ENCODE peak calls at places on chromosomes 2 and 18, in seven cellular contexts. Y is Right ventricle myocardium superior, P is left ventricle myocardium superior, N is DMS153, W is SK-N-SH, X is amniotic epithelial cell, F is adrenal gland. C is an unnamed sample.

GRCh38 chr2:85753525-85754312 is at the start of gene ATOH8:
- DNase-seq in X (peak), P (peak), W (peak), N (peak), Y (peak), F (peak), C (peak)

GRCh38 chr2:112155331-112156151 is 17.4 kb downstream of the FBLN7 start:
- DNase-seq in W (no peak), P (no peak), F (no peak), Y (no peak), N (no peak), X (no peak), C (no peak)

GRCh38 chr2:157172866-157173578 is 84.5 kb upstream of the GALNT5 start:
- DNase-seq in P (no peak), Y (no peak), X (peak), W (no peak), F (no peak), N (no peak), C (peak)

GRCh38 chr2:60938301-60938700 is 56.9 kb downstream of the REL start:
- DNase-seq in X (no peak), Y (no peak), W (no peak), F (no peak), N (no peak), P (no peak), C (no peak)

GRCh38 chr2:3182848-3183247 is 194.8 kb downstream of the EIPR1 start:
- DNase-seq in Y (peak), P (no peak), W (no peak), F (no peak), X (no peak), N (no peak), C (no peak)

GRCh38 chr2:105478670-105479069 is 79.8 kb upstream of the FHL2 start:
- DNase-seq in X (no peak), W (no peak), Y (no peak), N (no peak), F (no peak), P (no peak), C (peak)

GRCh38 chr2:70717431-70718038 is 50.5 kb downstream of the ADD2 start:
- DNase-seq in N (no peak), X (no peak), P (no peak), Y (no peak), F (no peak), W (no peak), C (no peak)

GRCh38 chr2:7736646-7737305 is 819.6 kb downstream of the RNF144A start:
- DNase-seq in W (no peak), N (no peak), Y (no peak), P (no peak), X (peak), F (no peak), C (no peak)

GRCh38 chr2:138277062-138277461 is 224.5 kb upstream of the SPOPL start:
- DNase-seq in N (no peak), P (no peak), F (no peak), Y (no peak), W (no peak), X (no peak), C (no peak)

GRCh38 chr2:128411431-128411830 is 92.8 kb upstream of the HS6ST1 start:
- DNase-seq in F (peak), P (no peak), W (peak), Y (no peak), N (no peak), X (no peak), C (no peak)

GRCh38 chr2:171702781-171703556 is 15.7 kb downstream of the DYNC1I2 start:
- DNase-seq in X (peak), N (no peak), P (no peak), F (no peak), Y (no peak), W (no peak), C (peak)

GRCh38 chr18:49878996-49879585 is 65.8 kb upstream of the ACAA2 start:
- DNase-seq in W (no peak), F (no peak), Y (no peak), N (no peak), X (peak), P (no peak), C (peak)

GRCh38 chr2:218807626-218808025 is 24.0 kb downstream of the PRKAG3 start:
- DNase-seq in Y (no peak), F (no peak), W (no peak), P (no peak), N (no peak), X (peak), C (no peak)

GRCh38 chr2:219916261-219916660 is 288.8 kb downstream of the SLC4A3 start:
- DNase-seq in F (no peak), X (no peak), W (no peak), P (no peak), Y (no peak), N (peak), C (no peak)

GRCh38 chr18:4636957-4637356 is 181.8 kb upstream of the DLGAP1 start:
- DNase-seq in W (no peak), N (no peak), P (no peak), X (no peak), Y (no peak), F (peak), C (no peak)

GRCh38 chr2:233821196-233821595 is 33.1 kb downstream of the HJURP start:
- DNase-seq in F (no peak), X (no peak), N (no peak), P (no peak), W (no peak), Y (no peak), C (no peak)

GRCh38 chr2:78029392-78029995 is 507.3 kb upstream of the LRRTM4 start:
- DNase-seq in Y (no peak), P (no peak), X (peak), N (no peak), W (no peak), F (no peak), C (peak)

GRCh38 chr18:50186385-50186784 is 8.6 kb downstream of the MYO5B start:
- DNase-seq in W (no peak), P (no peak), Y (no peak), F (no peak), X (no peak), N (no peak), C (no peak)

GRCh38 chr18:23114911-23115310 is 20.4 kb upstream of the CABLES1 start:
- DNase-seq in P (no peak), W (no peak), X (peak), Y (no peak), N (no peak), F (no peak), C (peak)